ENCODE peak calls at places on chromosomes 13 and 19, in eight cellular contexts. H, R, T, X, P, F, L and G are unnamed samples.

GRCh38 chr13:37109080-37109678 is 3.7 kb upstream of the CSNK1A1L start:
- DNase-seq in P (no peak), F (no peak), X (no peak), L (no peak), T (no peak), R (no peak), H (peak), G (no peak)

GRCh38 chr19:45400192-45400591 is 4.7 kb downstream of the PPP1R13L start:
- DNase-seq in R (no peak), P (no peak), L (no peak), X (no peak), H (no peak), F (peak), T (no peak), G (no peak)

GRCh38 chr13:110719036-110719710 is 5.7 kb downstream of the ING1 start:
- DNase-seq in F (no peak), R (no peak), T (no peak), P (no peak), L (no peak), X (no peak), H (no peak), G (no peak)

GRCh38 chr19:33268162-33268991 is 34.0 kb downstream of the CEBPA start:
- DNase-seq in P (no peak), L (no peak), X (no peak), R (no peak), T (no peak), F (peak), H (no peak), G (no peak)

GRCh38 chr13:75934889-75935288 is 298.8 kb downstream of the LMO7 start:
- DNase-seq in H (peak), R (no peak), P (no peak), L (no peak), X (no peak), F (no peak), T (no peak), G (no peak)

GRCh38 chr13:72384186-72384823 is 343.1 kb downstream of the MZT1 start:
- DNase-seq in T (no peak), L (no peak), X (no peak), P (no peak), R (no peak), F (no peak), H (no peak), G (no peak)

GRCh38 chr19:5823579-5824281 is 15.8 kb downstream of the FUT6 start:
- DNase-seq in L (no peak), H (no peak), X (peak), F (no peak), P (no peak), R (peak), T (no peak), G (peak)

GRCh38 chr19:1343026-1343425 is 40.7 kb upstream of the NDUFS7 start:
- DNase-seq in F (no peak), R (no peak), P (no peak), H (no peak), X (no peak), L (no peak), T (no peak), G (no peak)

GRCh38 chr19:3024870-3025515 is 4.1 kb downstream of the TLE2 start:
- DNase-seq in H (no peak), F (no peak), X (peak), R (peak), P (no peak), T (no peak), L (no peak), G (no peak)

GRCh38 chr19:51002101-51002532 is 713 bp upstream of the KLK8 start:
- DNase-seq in H (no peak), L (no peak), P (no peak), F (no peak), R (no peak), X (no peak), T (no peak), G (no peak)

GRCh38 chr19:53877361-53877766 is 4.6 kb upstream of the PRKCG start:
- DNase-seq in X (no peak), H (peak), F (no peak), L (no peak), P (no peak), T (no peak), R (no peak), G (no peak)

GRCh38 chr13:47549219-47549752 is 451.8 kb downstream of the SUCLA2 start:
- DNase-seq in H (no peak), X (no peak), R (no peak), T (no peak), P (no peak), L (no peak), F (no peak), G (no peak)

GRCh38 chr13:75661443-75661842 is 25.3 kb downstream of the LMO7 start:
- DNase-seq in H (no peak), F (no peak), P (no peak), L (no peak), R (no peak), X (no peak), T (no peak), G (no peak)

GRCh38 chr13:45604892-45605291 is 10.6 kb downstream of the ERICH6B start:
- DNase-seq in P (no peak), X (no peak), R (peak), H (no peak), T (no peak), F (no peak), L (no peak), G (no peak)

GRCh38 chr19:13398780-13399726 is 107.2 kb downstream of the CACNA1A start:
- DNase-seq in F (no peak), P (no peak), X (no peak), H (peak), R (no peak), T (no peak), L (peak), G (no peak)

GRCh38 chr13:45870232-45870631 is 18.7 kb upstream of the SIAH3 start:
- DNase-seq in F (no peak), T (no peak), L (no peak), R (no peak), X (no peak), P (no peak), H (no peak), G (no peak)

GRCh38 chr13:37074703-37075102 is 15.2 kb upstream of the SUPT20H start:
- DNase-seq in F (no peak), R (no peak), P (no peak), X (no peak), T (no peak), H (peak), L (no peak), G (no peak)

GRCh38 chr19:4064551-4065260 is 2.0 kb downstream of the ZBTB7A start:
- DNase-seq in F (peak), L (no peak), H (peak), X (peak), R (no peak), P (peak), T (no peak), G (peak)

GRCh38 chr13:91426913-91427312 is 28.5 kb downstream of the GPC5 start:
- DNase-seq in H (no peak), R (no peak), X (no peak), T (no peak), P (no peak), F (no peak), L (no peak), G (no peak)

GRCh38 chr13:46059405-46059804 is 6.9 kb upstream of the ZC3H13 start:
- DNase-seq in R (no peak), F (no peak), X (no peak), L (no peak), H (no peak), P (no peak), T (no peak), G (no peak)

GRCh38 chr13:30927595-30927994 is 4.9 kb upstream of the TEX26 start:
- DNase-seq in H (peak), F (no peak), R (no peak), X (no peak), P (no peak), T (no peak), L (no peak), G (no peak)

GRCh38 chr13:89343165-89343564 is 1672.0 kb downstream of the SLITRK5 start:
- DNase-seq in R (no peak), T (no peak), P (no peak), F (no peak), L (no peak), H (no peak), X (no peak), G (no peak)

GRCh38 chr19:40596608-40597328 is 4.4 kb upstream of the LTBP4 start:
- DNase-seq in X (peak), P (peak), R (peak), T (peak), H (peak), L (no peak), F (peak), G (peak)

GRCh38 chr13:46206138-46206537 is 5.6 kb upstream of the LRRC63 start:
- DNase-seq in X (no peak), T (no peak), P (no peak), F (no peak), R (no peak), L (no peak), H (no peak), G (no peak)

GRCh38 chr13:33999830-34000605 is 182.1 kb downstream of the RFC3 start:
- DNase-seq in X (no peak), R (no peak), T (no peak), F (no peak), P (no peak), H (peak), L (no peak), G (no peak)

GRCh38 chr13:99103536-99103935 is 97.1 kb upstream of the UBAC2 start:
- DNase-seq in X (no peak), T (no peak), L (no peak), H (no peak), R (no peak), F (no peak), P (no peak), G (no peak)

GRCh38 chr13:51549050-51549449 is 35.2 kb upstream of the WDFY2 start:
- DNase-seq in R (no peak), H (no peak), P (no peak), X (no peak), L (no peak), T (no peak), F (no peak), G (no peak)

GRCh38 chr13:40094056-40094455 is 438.6 kb downstream of the COG6 start:
- DNase-seq in L (no peak), F (no peak), R (no peak), X (peak), P (no peak), T (no peak), H (no peak), G (no peak)

GRCh38 chr13:24213932-24214331 is 53.4 kb downstream of the SPATA13 start:
- DNase-seq in F (no peak), R (no peak), X (no peak), T (no peak), L (no peak), H (no peak), P (no peak), G (no peak)

GRCh38 chr13:99991806-99992242 is 10.2 kb downstream of the ZIC2 start:
- DNase-seq in F (no peak), X (no peak), R (peak), P (no peak), L (no peak), T (no peak), H (no peak), G (no peak)

GRCh38 chr13:113527272-113527958 is 36.9 kb upstream of the DCUN1D2 start:
- DNase-seq in T (peak), H (no peak), X (no peak), R (no peak), P (no peak), F (no peak), L (no peak), G (peak)
- TF ChIP-seq CTCF in T (no peak), H (no peak), X (no peak), R (no peak), P (no peak), F (no peak), L (no peak), G (no peak)

DNA sequence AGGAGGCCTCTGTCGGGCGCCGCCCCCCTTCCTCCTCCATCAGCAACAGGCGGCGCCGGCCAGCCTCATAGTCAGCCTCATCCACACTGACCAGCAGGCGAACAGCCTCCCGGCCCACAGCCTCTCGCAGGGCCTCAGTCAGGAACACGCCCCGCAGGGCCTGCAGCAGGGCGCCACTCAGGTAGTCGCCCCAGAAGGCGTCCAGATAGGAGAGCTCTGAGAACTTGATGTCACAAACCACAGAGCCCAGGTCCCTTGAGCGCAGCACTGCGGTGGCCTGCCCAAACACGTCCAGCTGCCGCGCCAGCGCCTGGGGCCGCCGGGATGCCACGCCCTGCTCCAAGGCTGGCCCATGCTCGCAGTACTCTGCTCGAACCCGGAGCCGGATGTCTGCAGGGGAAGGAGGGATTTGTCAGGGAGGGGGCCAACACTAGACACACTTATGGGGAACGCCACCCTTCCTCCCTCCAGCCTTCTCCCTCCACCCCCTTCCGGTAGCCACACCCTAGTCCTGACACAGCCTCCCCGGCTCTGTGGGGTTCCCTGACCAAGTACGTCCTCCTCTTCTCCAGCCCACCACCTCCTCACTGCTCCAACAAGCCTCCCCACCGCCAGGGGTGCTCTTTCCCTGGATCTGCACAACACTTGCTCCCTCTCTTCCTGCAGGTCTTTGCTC is 17.9 kb downstream of the DEDD2 start:
- DNase-seq in F (peak), R (peak), T (no peak), L (no peak), H (no peak), X (peak), P (no peak), G (peak)
- TF ChIP-seq CTCF in F (no peak), R (no peak), T (no peak), L (no peak), H (no peak), X (no peak), P (no peak), G (no peak)

DNA sequence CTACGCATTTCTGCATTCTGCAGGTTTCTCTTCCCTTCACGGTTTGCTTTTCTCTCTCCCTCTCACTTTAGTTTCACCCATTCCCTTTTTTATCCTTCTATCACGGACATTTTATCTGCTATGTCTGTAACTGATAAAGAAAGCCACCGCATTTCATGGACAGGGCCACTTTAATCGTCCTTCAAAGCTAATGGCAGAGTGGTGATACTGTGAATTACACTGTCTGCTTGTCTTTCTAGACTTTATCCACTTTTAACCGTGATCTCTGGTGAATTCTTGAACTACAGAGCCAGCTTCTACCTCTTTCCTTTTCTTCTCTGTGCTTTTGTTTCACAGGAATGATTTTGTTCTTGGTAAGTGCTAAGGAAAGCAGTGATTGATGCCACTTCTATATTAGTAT is 760.4 kb downstream of the PCDH9 start:
- DNase-seq in L (no peak), H (no peak), R (no peak), F (no peak), T (no peak), X (no peak), P (no peak), G (no peak)
- TF ChIP-seq CTCF in L (no peak), H (no peak), R (no peak), F (no peak), T (no peak), X (no peak), P (no peak), G (no peak)

GRCh38 chr13:77061362-77061761 is 34.4 kb upstream of the FBXL3 start:
- DNase-seq in T (no peak), R (no peak), P (no peak), H (no peak), X (no peak), F (no peak), L (no peak), G (no peak)
- TF ChIP-seq CTCF in T (no peak), R (no peak), P (no peak), H (no peak), X (no peak), F (no peak), L (no peak), G (no peak)

DNA sequence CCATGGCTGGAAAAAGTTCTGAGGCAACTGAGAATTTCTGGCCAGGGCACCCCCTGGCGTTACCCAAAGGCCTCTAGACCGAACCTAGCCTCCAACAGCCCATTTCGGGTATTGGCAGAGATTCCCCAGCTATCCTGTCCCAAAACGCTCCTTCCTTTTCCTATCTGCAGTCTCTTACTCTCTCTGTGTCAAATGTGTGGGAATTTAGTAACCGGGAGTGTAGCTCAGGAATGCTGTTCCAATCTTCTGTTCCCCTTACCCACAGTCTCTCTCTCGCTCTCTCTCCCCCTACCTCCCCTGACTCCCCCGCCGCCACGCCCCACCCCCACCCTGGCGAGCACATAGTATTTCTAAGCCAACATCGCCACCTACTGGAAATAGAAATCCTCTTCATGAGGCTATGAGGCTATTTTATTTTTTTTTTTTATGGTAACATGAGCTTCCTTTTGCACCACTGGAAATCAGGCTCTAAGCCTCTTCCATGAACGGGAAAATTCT is 27.0 kb downstream of the OXGR1 start:
- DNase-seq in H (no peak), X (no peak), F (no peak), L (no peak), P (no peak), T (no peak), R (no peak), G (no peak)
- TF ChIP-seq CTCF in H (no peak), X (no peak), F (no peak), L (no peak), P (no peak), T (no peak), R (peak), G (no peak)

GRCh38 chr19:7326105-7326877 is 22.4 kb upstream of the ARHGEF18 start:
- DNase-seq in L (no peak), F (no peak), R (peak), X (peak), H (no peak), P (no peak), T (no peak), G (no peak)
- TF ChIP-seq CTCF in L (peak), F (no peak), R (peak), X (peak), H (peak), P (no peak), T (peak), G (no peak)

GRCh38 chr19:16661480-16662034 is 618 bp downstream of the TMEM38A start:
- DNase-seq in F (peak), X (peak), T (peak), P (peak), L (no peak), H (no peak), R (peak), G (peak)

GRCh38 chr19:16660763-16661479 is at the start of gene TMEM38A:
- DNase-seq in F (peak), P (peak), T (peak), X (peak), R (peak), H (no peak), L (no peak), G (peak)

GRCh38 chr19:16659464-16659831 is 496 bp downstream of the SMIM7 start:
- DNase-seq in H (no peak), P (no peak), X (no peak), L (no peak), R (no peak), T (no peak), F (no peak), G (peak)

GRCh38 chr19:16657384-16657783 is 2.6 kb downstream of the SMIM7 start:
- DNase-seq in L (no peak), P (no peak), R (no peak), H (no peak), F (no peak), T (no peak), X (no peak), G (no peak)

GRCh38 chr19:16659832-16660708 is at the start of gene SMIM7:
- DNase-seq in F (peak), R (peak), H (peak), X (peak), T (peak), L (peak), P (peak), G (peak)
- TF ChIP-seq CTCF in F (no peak), R (no peak), H (no peak), X (no peak), T (no peak), L (peak), P (no peak), G (no peak)

GRCh38 chr13:107867701-107868661 is 347.4 kb downstream of the LIG4 start:
- DNase-seq in X (no peak), T (no peak), F (no peak), P (no peak), L (no peak), R (peak), H (peak), G (peak)
- TF ChIP-seq CTCF in X (no peak), T (peak), F (no peak), P (no peak), L (no peak), R (peak), H (peak), G (no peak)

GRCh38 chr13:86974995-86975328 is 696.2 kb upstream of the SLITRK5 start:
- DNase-seq in T (no peak), X (no peak), H (no peak), P (no peak), R (peak), F (no peak), L (no peak), G (no peak)
- TF ChIP-seq CTCF in T (no peak), X (no peak), H (no peak), P (no peak), R (no peak), F (no peak), L (no peak), G (no peak)